ENCODE peak calls at places on chromosomes 7 and 10, in six cellular contexts. One of them, this sample, is unnamed.

GRCh38 chr10:127354255-127354654 is 157.9 kb upstream of the INSYN2A start:
- DNase-seq in mucosa of descending colon: no peak
- DNase-seq in Calu3: no peak
- DNase-seq in activated CD8-positive, alpha-beta T cell treated with anti-CD3 and anti-CD28 coated beads for 36 hours: no peak
- DNase-seq in cardiac muscle cell: peak
- DNase-seq in right atrium auricular region: no peak
- DNase-seq in this sample: no peak

GRCh38 chr10:3987142-3987974 is 202.3 kb upstream of the KLF6 start:
- DNase-seq in mucosa of descending colon: no peak
- DNase-seq in Calu3: no peak
- DNase-seq in activated CD8-positive, alpha-beta T cell treated with anti-CD3 and anti-CD28 coated beads for 36 hours: no peak
- DNase-seq in cardiac muscle cell: no peak
- DNase-seq in right atrium auricular region: no peak
- DNase-seq in this sample: no peak

GRCh38 chr10:49024484-49024883 is 84.8 kb upstream of the LRRC18 start:
- DNase-seq in mucosa of descending colon: no peak
- DNase-seq in Calu3: no peak
- DNase-seq in activated CD8-positive, alpha-beta T cell treated with anti-CD3 and anti-CD28 coated beads for 36 hours: no peak
- DNase-seq in cardiac muscle cell: no peak
- DNase-seq in right atrium auricular region: no peak
- DNase-seq in this sample: no peak

GRCh38 chr10:126640391-126640790 is 30.1 kb downstream of the C10orf90 start:
- DNase-seq in mucosa of descending colon: no peak
- DNase-seq in Calu3: no peak
- DNase-seq in activated CD8-positive, alpha-beta T cell treated with anti-CD3 and anti-CD28 coated beads for 36 hours: no peak
- DNase-seq in cardiac muscle cell: peak
- DNase-seq in right atrium auricular region: no peak
- DNase-seq in this sample: no peak

GRCh38 chr10:78875932-78876331 is 192.8 kb upstream of the ZMIZ1 start:
- DNase-seq in mucosa of descending colon: no peak
- DNase-seq in Calu3: no peak
- DNase-seq in activated CD8-positive, alpha-beta T cell treated with anti-CD3 and anti-CD28 coated beads for 36 hours: no peak
- DNase-seq in cardiac muscle cell: no peak
- DNase-seq in right atrium auricular region: peak
- DNase-seq in this sample: no peak

GRCh38 chr10:5547934-5548660 is 23.3 kb downstream of the CALML3 start:
- DNase-seq in mucosa of descending colon: peak
- DNase-seq in Calu3: peak
- DNase-seq in activated CD8-positive, alpha-beta T cell treated with anti-CD3 and anti-CD28 coated beads for 36 hours: no peak
- DNase-seq in cardiac muscle cell: peak
- DNase-seq in right atrium auricular region: no peak
- DNase-seq in this sample: no peak

GRCh38 chr10:108783897-108784296 is 1139.4 kb downstream of the XPNPEP1 start:
- DNase-seq in mucosa of descending colon: no peak
- DNase-seq in Calu3: peak
- DNase-seq in activated CD8-positive, alpha-beta T cell treated with anti-CD3 and anti-CD28 coated beads for 36 hours: peak
- DNase-seq in cardiac muscle cell: peak
- DNase-seq in right atrium auricular region: no peak
- DNase-seq in this sample: peak

GRCh38 chr10:85319826-85320225 is 991.4 kb downstream of the CCSER2 start:
- DNase-seq in mucosa of descending colon: no peak
- DNase-seq in Calu3: no peak
- DNase-seq in activated CD8-positive, alpha-beta T cell treated with anti-CD3 and anti-CD28 coated beads for 36 hours: no peak
- DNase-seq in cardiac muscle cell: no peak
- DNase-seq in right atrium auricular region: no peak
- DNase-seq in this sample: no peak

GRCh38 chr10:102769375-102770107 is 25.8 kb downstream of the WBP1L start:
- DNase-seq in mucosa of descending colon: no peak
- DNase-seq in Calu3: no peak
- DNase-seq in activated CD8-positive, alpha-beta T cell treated with anti-CD3 and anti-CD28 coated beads for 36 hours: no peak
- DNase-seq in cardiac muscle cell: no peak
- DNase-seq in right atrium auricular region: no peak
- DNase-seq in this sample: no peak

GRCh38 chr7:34756025-34756437 is 98.0 kb downstream of the NPSR1 start:
- DNase-seq in mucosa of descending colon: no peak
- DNase-seq in Calu3: peak
- DNase-seq in activated CD8-positive, alpha-beta T cell treated with anti-CD3 and anti-CD28 coated beads for 36 hours: no peak
- DNase-seq in cardiac muscle cell: no peak
- DNase-seq in right atrium auricular region: no peak
- DNase-seq in this sample: no peak

GRCh38 chr7:85508642-85509429 is 322.0 kb upstream of the SEMA3D start:
- DNase-seq in mucosa of descending colon: no peak
- DNase-seq in Calu3: no peak
- DNase-seq in activated CD8-positive, alpha-beta T cell treated with anti-CD3 and anti-CD28 coated beads for 36 hours: no peak
- DNase-seq in cardiac muscle cell: peak
- DNase-seq in right atrium auricular region: no peak
- DNase-seq in this sample: no peak

GRCh38 chr7:22786290-22786932 is 36.2 kb downstream of the TOMM7 start:
- DNase-seq in mucosa of descending colon: no peak
- DNase-seq in Calu3: peak
- DNase-seq in activated CD8-positive, alpha-beta T cell treated with anti-CD3 and anti-CD28 coated beads for 36 hours: no peak
- DNase-seq in cardiac muscle cell: no peak
- DNase-seq in right atrium auricular region: no peak
- DNase-seq in this sample: no peak

GRCh38 chr10:68537796-68538195 is 10.5 kb upstream of the SLC25A16 start:
- DNase-seq in mucosa of descending colon: no peak
- DNase-seq in Calu3: no peak
- DNase-seq in activated CD8-positive, alpha-beta T cell treated with anti-CD3 and anti-CD28 coated beads for 36 hours: no peak
- DNase-seq in cardiac muscle cell: no peak
- DNase-seq in right atrium auricular region: no peak
- DNase-seq in this sample: no peak

GRCh38 chr10:6927001-6927400 is 346.9 kb upstream of the PRKCQ start:
- DNase-seq in mucosa of descending colon: no peak
- DNase-seq in Calu3: no peak
- DNase-seq in activated CD8-positive, alpha-beta T cell treated with anti-CD3 and anti-CD28 coated beads for 36 hours: no peak
- DNase-seq in cardiac muscle cell: no peak
- DNase-seq in right atrium auricular region: no peak
- DNase-seq in this sample: no peak

GRCh38 chr10:80253266-80253962 is 36.0 kb downstream of the MAT1A start:
- DNase-seq in mucosa of descending colon: no peak
- DNase-seq in Calu3: no peak
- DNase-seq in activated CD8-positive, alpha-beta T cell treated with anti-CD3 and anti-CD28 coated beads for 36 hours: peak
- DNase-seq in cardiac muscle cell: peak
- DNase-seq in right atrium auricular region: no peak
- DNase-seq in this sample: peak

GRCh38 chr7:6015917-6016652 is 7.0 kb downstream of the AIMP2 start:
- DNase-seq in mucosa of descending colon: no peak
- DNase-seq in Calu3: no peak
- DNase-seq in activated CD8-positive, alpha-beta T cell treated with anti-CD3 and anti-CD28 coated beads for 36 hours: peak
- DNase-seq in cardiac muscle cell: peak
- DNase-seq in right atrium auricular region: peak
- DNase-seq in this sample: no peak

GRCh38 chr10:13608246-13608853 is 21.6 kb downstream of the PRPF18 start:
- DNase-seq in mucosa of descending colon: no peak
- DNase-seq in Calu3: no peak
- DNase-seq in activated CD8-positive, alpha-beta T cell treated with anti-CD3 and anti-CD28 coated beads for 36 hours: no peak
- DNase-seq in cardiac muscle cell: no peak
- DNase-seq in right atrium auricular region: no peak
- DNase-seq in this sample: no peak

GRCh38 chr7:130970696-130971095 is 236.7 kb upstream of the KLF14 start:
- DNase-seq in mucosa of descending colon: no peak
- DNase-seq in Calu3: no peak
- DNase-seq in activated CD8-positive, alpha-beta T cell treated with anti-CD3 and anti-CD28 coated beads for 36 hours: peak
- DNase-seq in cardiac muscle cell: peak
- DNase-seq in right atrium auricular region: no peak
- DNase-seq in this sample: no peak

GRCh38 chr10:52741851-52742250 is 30.7 kb downstream of the MBL2 start:
- DNase-seq in mucosa of descending colon: no peak
- DNase-seq in Calu3: no peak
- DNase-seq in activated CD8-positive, alpha-beta T cell treated with anti-CD3 and anti-CD28 coated beads for 36 hours: no peak
- DNase-seq in cardiac muscle cell: no peak
- DNase-seq in right atrium auricular region: no peak
- DNase-seq in this sample: no peak

GRCh38 chr10:96275685-96276418 is 4.5 kb upstream of the BLNK start:
- DNase-seq in mucosa of descending colon: peak
- DNase-seq in Calu3: no peak
- DNase-seq in activated CD8-positive, alpha-beta T cell treated with anti-CD3 and anti-CD28 coated beads for 36 hours: no peak
- DNase-seq in cardiac muscle cell: no peak
- DNase-seq in right atrium auricular region: no peak
- DNase-seq in this sample: no peak

GRCh38 chr10:23981520-23982309 is 227.2 kb upstream of the KIAA1217 start:
- DNase-seq in mucosa of descending colon: no peak
- DNase-seq in Calu3: no peak
- DNase-seq in activated CD8-positive, alpha-beta T cell treated with anti-CD3 and anti-CD28 coated beads for 36 hours: no peak
- DNase-seq in cardiac muscle cell: no peak
- DNase-seq in right atrium auricular region: no peak
- DNase-seq in this sample: no peak

GRCh38 chr7:71182536-71182935 is 50.6 kb downstream of the GALNT17 start:
- DNase-seq in mucosa of descending colon: no peak
- DNase-seq in Calu3: no peak
- DNase-seq in activated CD8-positive, alpha-beta T cell treated with anti-CD3 and anti-CD28 coated beads for 36 hours: no peak
- DNase-seq in cardiac muscle cell: no peak
- DNase-seq in right atrium auricular region: no peak
- DNase-seq in this sample: no peak

GRCh38 chr10:54066646-54067045 is 734.4 kb downstream of the PCDH15 start:
- DNase-seq in mucosa of descending colon: no peak
- DNase-seq in Calu3: no peak
- DNase-seq in activated CD8-positive, alpha-beta T cell treated with anti-CD3 and anti-CD28 coated beads for 36 hours: no peak
- DNase-seq in cardiac muscle cell: no peak
- DNase-seq in right atrium auricular region: no peak
- DNase-seq in this sample: no peak

GRCh38 chr7:50962962-50963374 is 180.3 kb upstream of the GRB10 start:
- DNase-seq in mucosa of descending colon: peak
- DNase-seq in Calu3: peak
- DNase-seq in activated CD8-positive, alpha-beta T cell treated with anti-CD3 and anti-CD28 coated beads for 36 hours: no peak
- DNase-seq in cardiac muscle cell: peak
- DNase-seq in right atrium auricular region: no peak
- DNase-seq in this sample: no peak

GRCh38 chr7:29113384-29114102 is 32.8 kb downstream of the CPVL start:
- DNase-seq in mucosa of descending colon: no peak
- DNase-seq in Calu3: peak
- DNase-seq in activated CD8-positive, alpha-beta T cell treated with anti-CD3 and anti-CD28 coated beads for 36 hours: peak
- DNase-seq in cardiac muscle cell: peak
- DNase-seq in right atrium auricular region: no peak
- DNase-seq in this sample: no peak

GRCh38 chr10:95542330-95542729 is 18.8 kb downstream of the SORBS1 start:
- DNase-seq in mucosa of descending colon: no peak
- DNase-seq in Calu3: no peak
- DNase-seq in activated CD8-positive, alpha-beta T cell treated with anti-CD3 and anti-CD28 coated beads for 36 hours: no peak
- DNase-seq in cardiac muscle cell: no peak
- DNase-seq in right atrium auricular region: no peak
- DNase-seq in this sample: no peak

GRCh38 chr10:104345941-104346340 is 7.7 kb upstream of the ITPRIP start:
- DNase-seq in mucosa of descending colon: no peak
- DNase-seq in Calu3: no peak
- DNase-seq in activated CD8-positive, alpha-beta T cell treated with anti-CD3 and anti-CD28 coated beads for 36 hours: no peak
- DNase-seq in cardiac muscle cell: no peak
- DNase-seq in right atrium auricular region: no peak
- DNase-seq in this sample: no peak

GRCh38 chr10:103416436-103417147 is 20.2 kb downstream of the PDCD11 start:
- DNase-seq in mucosa of descending colon: peak
- DNase-seq in Calu3: peak
- DNase-seq in activated CD8-positive, alpha-beta T cell treated with anti-CD3 and anti-CD28 coated beads for 36 hours: peak
- DNase-seq in cardiac muscle cell: peak
- DNase-seq in right atrium auricular region: peak
- DNase-seq in this sample: peak

GRCh38 chr7:22833113-22833512 is 10.5 kb upstream of the TOMM7 start:
- DNase-seq in mucosa of descending colon: no peak
- DNase-seq in Calu3: no peak
- DNase-seq in activated CD8-positive, alpha-beta T cell treated with anti-CD3 and anti-CD28 coated beads for 36 hours: no peak
- DNase-seq in cardiac muscle cell: no peak
- DNase-seq in right atrium auricular region: no peak
- DNase-seq in this sample: no peak

GRCh38 chr10:50990568-50991495 is 83.5 kb upstream of the PRKG1 start:
- DNase-seq in mucosa of descending colon: peak
- DNase-seq in Calu3: peak
- DNase-seq in activated CD8-positive, alpha-beta T cell treated with anti-CD3 and anti-CD28 coated beads for 36 hours: peak
- DNase-seq in cardiac muscle cell: peak
- DNase-seq in right atrium auricular region: peak
- DNase-seq in this sample: peak

GRCh38 chr10:11856089-11856488 is 32.9 kb downstream of the PROSER2 start:
- DNase-seq in mucosa of descending colon: no peak
- DNase-seq in Calu3: no peak
- DNase-seq in activated CD8-positive, alpha-beta T cell treated with anti-CD3 and anti-CD28 coated beads for 36 hours: no peak
- DNase-seq in cardiac muscle cell: no peak
- DNase-seq in right atrium auricular region: no peak
- DNase-seq in this sample: no peak
- TF ChIP-seq CTCF in mucosa of descending colon: no peak
- TF ChIP-seq CTCF in Calu3: no peak
- TF ChIP-seq CTCF in activated CD8-positive, alpha-beta T cell treated with anti-CD3 and anti-CD28 coated beads for 36 hours: no peak
- TF ChIP-seq CTCF in cardiac muscle cell: no peak
- TF ChIP-seq CTCF in right atrium auricular region: no peak
- TF ChIP-seq CTCF in this sample: no peak

DNA sequence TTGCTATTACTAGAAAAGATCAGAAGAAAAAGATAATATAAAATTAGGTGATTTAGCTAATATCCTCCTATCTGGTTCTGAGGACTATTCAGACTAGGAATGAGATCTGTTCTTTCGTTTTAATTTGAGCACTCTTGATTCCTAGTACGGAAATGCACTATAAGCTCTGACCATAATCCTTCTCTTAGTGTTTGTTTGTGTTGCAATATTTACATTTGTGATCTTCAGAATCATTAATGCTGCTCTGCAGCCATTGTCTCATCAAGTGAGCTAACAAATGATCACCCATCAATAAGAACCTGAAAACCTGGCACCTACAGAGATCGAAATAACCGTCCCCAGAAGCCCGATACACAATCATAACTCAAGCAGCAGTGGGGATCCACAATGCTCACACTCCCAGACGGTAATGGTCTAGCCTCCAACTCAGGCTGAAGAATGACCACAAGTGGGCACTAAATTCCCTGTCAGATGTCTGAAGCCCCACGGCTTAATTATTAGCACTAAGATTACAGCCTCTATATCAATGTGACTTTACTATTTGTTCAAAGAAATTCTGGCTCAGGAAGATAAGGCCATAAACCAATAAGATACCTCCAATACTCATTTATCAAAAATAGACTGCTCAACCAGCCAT is 156.0 kb upstream of the NFE2L3 start:
- DNase-seq in mucosa of descending colon: no peak
- DNase-seq in Calu3: peak
- DNase-seq in activated CD8-positive, alpha-beta T cell treated with anti-CD3 and anti-CD28 coated beads for 36 hours: no peak
- DNase-seq in cardiac muscle cell: no peak
- DNase-seq in right atrium auricular region: no peak
- DNase-seq in this sample: no peak
- TF ChIP-seq CTCF in mucosa of descending colon: no peak
- TF ChIP-seq CTCF in Calu3: no peak
- TF ChIP-seq CTCF in activated CD8-positive, alpha-beta T cell treated with anti-CD3 and anti-CD28 coated beads for 36 hours: no peak
- TF ChIP-seq CTCF in cardiac muscle cell: no peak
- TF ChIP-seq CTCF in right atrium auricular region: no peak
- TF ChIP-seq CTCF in this sample: no peak

GRCh38 chr7:39700165-39700564 is 76.8 kb downstream of the RALA start:
- DNase-seq in mucosa of descending colon: no peak
- DNase-seq in Calu3: no peak
- DNase-seq in activated CD8-positive, alpha-beta T cell treated with anti-CD3 and anti-CD28 coated beads for 36 hours: no peak
- DNase-seq in cardiac muscle cell: no peak
- DNase-seq in right atrium auricular region: no peak
- DNase-seq in this sample: no peak
- TF ChIP-seq CTCF in mucosa of descending colon: no peak
- TF ChIP-seq CTCF in Calu3: no peak
- TF ChIP-seq CTCF in activated CD8-positive, alpha-beta T cell treated with anti-CD3 and anti-CD28 coated beads for 36 hours: no peak
- TF ChIP-seq CTCF in cardiac muscle cell: no peak
- TF ChIP-seq CTCF in right atrium auricular region: no peak
- TF ChIP-seq CTCF in this sample: no peak

DNA sequence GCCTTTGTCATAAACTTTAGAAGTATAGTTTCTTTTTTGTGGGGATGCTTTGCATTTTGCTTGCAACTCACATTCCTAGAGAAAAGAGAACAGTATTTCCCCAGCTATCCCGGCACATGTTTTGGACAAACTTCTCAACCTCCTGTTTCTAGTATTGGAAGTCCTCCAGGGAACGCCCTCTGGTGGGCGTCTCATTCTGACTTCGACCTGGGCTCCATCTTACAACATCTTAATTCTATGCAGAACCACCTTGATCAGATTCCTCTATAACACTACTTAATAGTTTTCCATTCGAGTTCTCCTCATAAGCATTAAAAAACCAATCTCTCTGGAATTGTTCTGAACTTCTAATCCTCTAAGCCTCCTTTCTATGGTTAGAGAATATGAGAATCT is 139.5 kb upstream of the FZD8 start:
- DNase-seq in mucosa of descending colon: no peak
- DNase-seq in Calu3: peak
- DNase-seq in activated CD8-positive, alpha-beta T cell treated with anti-CD3 and anti-CD28 coated beads for 36 hours: peak
- DNase-seq in cardiac muscle cell: peak
- DNase-seq in right atrium auricular region: no peak
- DNase-seq in this sample: no peak
- TF ChIP-seq CTCF in mucosa of descending colon: no peak
- TF ChIP-seq CTCF in Calu3: peak
- TF ChIP-seq CTCF in activated CD8-positive, alpha-beta T cell treated with anti-CD3 and anti-CD28 coated beads for 36 hours: no peak
- TF ChIP-seq CTCF in cardiac muscle cell: peak
- TF ChIP-seq CTCF in right atrium auricular region: no peak
- TF ChIP-seq CTCF in this sample: no peak